ENCODE peak calls at places on chromosomes 1 and 21, in six cellular contexts. V is NCI-H2171, X is Right ventricle myocardium superior, U is substantia nigra, Y is pancreas, O is uterus. K is an unnamed sample.

GRCh38 chr1:117678246-117678977 is 72.6 kb downstream of the TENT5C start:
- DNase-seq in V (no peak), X (peak; percentile 53), U (no peak), Y (peak; percentile 47), O (no peak), K (no peak)

GRCh38 chr1:6386371-6386949 is 7.1 kb downstream of the ACOT7 start:
- DNase-seq in V (no peak), X (no peak), U (no peak), Y (no peak), O (no peak), K (no peak)

GRCh38 chr1:3869751-3870301 is 12.6 kb downstream of the DFFB start:
- DNase-seq in V (peak; percentile 94), X (no peak), U (no peak), Y (no peak), O (no peak), K (no peak)

GRCh38 chr1:80054129-80054528 is 1047.6 kb upstream of the ADGRL4 start:
- DNase-seq in V (peak; percentile 97), X (no peak), U (no peak), Y (no peak), O (no peak), K (no peak)

GRCh38 chr21:34029724-34030528 is 43.5 kb upstream of the MRPS6 start:
- DNase-seq in V (peak; percentile 61), X (no peak), U (no peak), Y (peak; percentile 31), O (peak; percentile 55), K (no peak)

GRCh38 chr1:200206340-200206739 is 178.8 kb downstream of the NR5A2 start:
- DNase-seq in V (no peak), X (no peak), U (no peak), Y (no peak), O (no peak), K (no peak)

GRCh38 chr1:157176591-157177121 is 38.5 kb upstream of the ETV3 start:
- DNase-seq in V (no peak), X (no peak), U (no peak), Y (no peak), O (no peak), K (no peak)

GRCh38 chr21:34881421-34881820 is 167.7 kb downstream of the RUNX1 start:
- DNase-seq in V (no peak), X (no peak), U (no peak), Y (no peak), O (no peak), K (no peak)

GRCh38 chr1:5983361-5984103 is 8.7 kb downstream of the NPHP4 start:
- DNase-seq in V (no peak), X (no peak), U (no peak), Y (no peak), O (no peak), K (no peak)

GRCh38 chr1:198829948-198830347 is 191.1 kb downstream of the PTPRC start:
- DNase-seq in V (no peak), X (no peak), U (no peak), Y (no peak), O (no peak), K (no peak)

GRCh38 chr1:225651872-225652725 is 824 bp downstream of the ENAH start:
- DNase-seq in V (peak; percentile 44), X (no peak), U (peak; percentile 2), Y (peak; percentile 67), O (peak; percentile 56), K (no peak)

GRCh38 chr21:35048183-35048601 is 910 bp downstream of the RUNX1 start:
- DNase-seq in V (no peak), X (no peak), U (no peak), Y (no peak), O (no peak), K (peak; percentile 90)